ENCODE peak calls at places on chromosomes 2 and 18, in eight cellular contexts. D is dermis microvascular lymphatic vessel endothelial cell; S is H1; E is NCI-H1436; L is fibroblast of lung; U is central memory CD4-positive, alpha-beta T cell; J is cardiac fibroblast; Z is CD4-positive, CD25-positive, alpha-beta regulatory T cell. A is an unnamed sample.

GRCh38 chr2:78418041-78418440 is 607.5 kb upstream of the REG3G start:
- DNase-seq in D (no peak), S (no peak), E (peak; percentile 3), L (no peak), U (no peak), J (peak; percentile 0), Z (no peak), A (no peak)

GRCh38 chr18:49368876-49369440 is 91.5 kb downstream of the DYM start:
- DNase-seq in D (no peak), S (no peak), E (no peak), L (peak; percentile 2), U (no peak), J (no peak), Z (no peak), A (no peak)

GRCh38 chr2:146820672-146821071 is 1024.2 kb upstream of the ACVR2A start:
- DNase-seq in D (peak; percentile 91), S (no peak), E (no peak), L (peak; percentile 68), U (no peak), J (peak; percentile 69), Z (no peak), A (no peak)

GRCh38 chr2:155372969-155373368 is 674.5 kb downstream of the KCNJ3 start:
- DNase-seq in D (peak; percentile 10), S (no peak), E (peak; percentile 0), L (peak; percentile 60), U (no peak), J (peak; percentile 41), Z (no peak), A (peak; percentile 33)

GRCh38 chr2:8469709-8470493 is 212.0 kb upstream of the ID2 start:
- DNase-seq in D (no peak), S (no peak), E (no peak), L (no peak), U (no peak), J (no peak), Z (no peak), A (no peak)

GRCh38 chr18:79512461-79513380 is 117.0 kb downstream of the NFATC1 start:
- DNase-seq in D (no peak), S (no peak), E (no peak), L (no peak), U (no peak), J (no peak), Z (no peak), A (no peak)

GRCh38 chr2:98457045-98457696 is 12.5 kb downstream of the INPP4A start:
- DNase-seq in D (peak; percentile 59), S (no peak), E (no peak), L (peak; percentile 90), U (no peak), J (peak; percentile 92), Z (no peak), A (peak; percentile 75)

GRCh38 chr2:134536312-134536711 is 182.5 kb downstream of the TMEM163 start:
- DNase-seq in D (no peak), S (no peak), E (no peak), L (no peak), U (no peak), J (no peak), Z (no peak), A (no peak)

GRCh38 chr2:181574321-181574720 is 82.6 kb downstream of the CERKL start:
- DNase-seq in D (no peak), S (no peak), E (peak; percentile 52), L (no peak), U (no peak), J (no peak), Z (no peak), A (no peak)

GRCh38 chr2:158998486-158999248 is 30.2 kb downstream of the TANC1 start:
- DNase-seq in D (peak; percentile 92), S (no peak), E (no peak), L (peak; percentile 87), U (no peak), J (peak; percentile 78), Z (no peak), A (no peak)

A was measured in SW 1271.